ENCODE peak calls at places on chromosomes 12 and 14, in nine cellular contexts. W, D, I, A, S, B, Z, E and L are unnamed samples. For H3K36me3 and H3K27me3, the result is how much of the 10 kb centered on the place peaks cover.

GRCh38 chr12:15662983-15663659 is 126.1 kb downstream of the EPS8 start:
- DNase-seq in W (no peak), D (no peak), I (no peak), A (no peak), S (no peak), B (no peak), Z (no peak), E (no peak), L (no peak)

GRCh38 chr12:68863109-68863770 is 55.3 kb downstream of the MDM2 start:
- DNase-seq in W (no peak), D (no peak), I (no peak), A (no peak), S (no peak), B (no peak), Z (no peak), E (no peak), L (no peak)

GRCh38 chr12:3419538-3419937 is 71.5 kb upstream of the PRMT8 start:
- DNase-seq in W (no peak), D (no peak), I (peak), A (no peak), S (no peak), B (no peak), Z (no peak), E (no peak), L (no peak)

GRCh38 chr12:107027304-107028053 is 40.5 kb upstream of the MTERF2 start:
- DNase-seq in W (no peak), D (no peak), I (no peak), A (peak), S (no peak), B (peak), Z (peak), E (no peak), L (peak)

GRCh38 chr14:34113051-34113511 is 162.2 kb upstream of the EGLN3 start:
- DNase-seq in W (no peak), D (no peak), I (no peak), A (no peak), S (no peak), B (peak), Z (peak), E (no peak), L (peak)

GRCh38 chr12:52081263-52081733 is 1.8 kb downstream of the SMIM41 start:
- DNase-seq in W (peak), D (no peak), I (no peak), A (no peak), S (peak), B (no peak), Z (no peak), E (no peak), L (no peak)

GRCh38 chr12:109695961-109696461 is 17.6 kb upstream of the FAM222A start:
- DNase-seq in W (no peak), D (no peak), I (no peak), A (no peak), S (no peak), B (no peak), Z (no peak), E (no peak), L (no peak)

GRCh38 chr14:59904184-59904583 is 15.8 kb upstream of the LRRC9 start:
- DNase-seq in W (no peak), D (no peak), I (no peak), A (no peak), S (no peak), B (no peak), Z (no peak), E (no peak), L (no peak)

GRCh38 chr14:64891839-64892375 is 12.2 kb upstream of the SPTB start:
- DNase-seq in W (no peak), D (no peak), I (no peak), A (peak), S (no peak), B (no peak), Z (peak), E (no peak), L (no peak)

GRCh38 chr14:103500148-103500990 is 22.3 kb downstream of the CKB start:
- DNase-seq in W (peak), D (no peak), I (peak), A (peak), S (peak), B (peak), Z (peak), E (peak), L (no peak)

GRCh38 chr12:89693639-89694202 is 14.9 kb downstream of the ATP2B1 start:
- DNase-seq in W (no peak), D (no peak), I (no peak), A (no peak), S (no peak), B (no peak), Z (no peak), E (no peak), L (no peak)

GRCh38 chr14:99382781-99383456 is 97.7 kb downstream of the SETD3 start:
- DNase-seq in W (no peak), D (no peak), I (no peak), A (no peak), S (no peak), B (peak), Z (no peak), E (no peak), L (no peak)

GRCh38 chr12:56146492-56147460 is 5.6 kb upstream of the MYL6B start:
- DNase-seq in W (peak), D (no peak), I (no peak), A (no peak), S (no peak), B (no peak), Z (no peak), E (no peak), L (no peak)

GRCh38 chr12:92753976-92754885 is 51.4 kb downstream of the PLEKHG7 start:
- DNase-seq in W (no peak), D (no peak), I (no peak), A (no peak), S (no peak), B (no peak), Z (no peak), E (no peak), L (no peak)

GRCh38 chr12:46358791-46359666 is 13.5 kb downstream of the SLC38A2 start:
- DNase-seq in W (no peak), D (no peak), I (no peak), A (no peak), S (no peak), B (no peak), Z (no peak), E (no peak), L (no peak)

GRCh38 chr12:46361667-46362034 is 10.9 kb downstream of the SLC38A2 start:
- DNase-seq in W (no peak), D (no peak), I (no peak), A (no peak), S (no peak), B (no peak), Z (no peak), E (no peak), L (no peak)

GRCh38 chr12:46360908-46361666 is 11.5 kb downstream of the SLC38A2 start:
- DNase-seq in W (no peak), D (no peak), I (no peak), A (no peak), S (no peak), B (no peak), Z (no peak), E (no peak), L (no peak)

GRCh38 chr12:46359667-46360280 is 12.8 kb downstream of the SLC38A2 start:
- DNase-seq in W (no peak), D (no peak), I (no peak), A (no peak), S (no peak), B (no peak), Z (no peak), E (no peak), L (no peak)

GRCh38 chr12:46360370-46360769 is 12.2 kb downstream of the SLC38A2 start:
- DNase-seq in W (no peak), D (no peak), I (no peak), A (no peak), S (no peak), B (no peak), Z (no peak), E (no peak), L (no peak)
- H3K36me3 ChIP-seq in W (under half), D (half or more), I (half or more), A (half or more), S (half or more), B (half or more), Z (half or more), E (under half), L (under half)

GRCh38 chr12:54041097-54041690 is 8.3 kb downstream of the HOXC5 start:
- DNase-seq in W (no peak), D (no peak), I (no peak), A (no peak), S (no peak), B (no peak), Z (no peak), E (no peak), L (no peak)

GRCh38 chr12:54045868-54046529 is 7.6 kb upstream of the HOXC4 start:
- DNase-seq in W (no peak), D (no peak), I (no peak), A (no peak), S (no peak), B (no peak), Z (no peak), E (no peak), L (no peak)

GRCh38 chr12:54040648-54041047 is 7.8 kb downstream of the HOXC5 start:
- DNase-seq in W (no peak), D (no peak), I (no peak), A (no peak), S (no peak), B (no peak), Z (no peak), E (no peak), L (no peak)

GRCh38 chr12:54044425-54045093 is 9.1 kb upstream of the HOXC4 start:
- DNase-seq in W (no peak), D (no peak), I (no peak), A (no peak), S (no peak), B (no peak), Z (no peak), E (no peak), L (no peak)

DNA sequence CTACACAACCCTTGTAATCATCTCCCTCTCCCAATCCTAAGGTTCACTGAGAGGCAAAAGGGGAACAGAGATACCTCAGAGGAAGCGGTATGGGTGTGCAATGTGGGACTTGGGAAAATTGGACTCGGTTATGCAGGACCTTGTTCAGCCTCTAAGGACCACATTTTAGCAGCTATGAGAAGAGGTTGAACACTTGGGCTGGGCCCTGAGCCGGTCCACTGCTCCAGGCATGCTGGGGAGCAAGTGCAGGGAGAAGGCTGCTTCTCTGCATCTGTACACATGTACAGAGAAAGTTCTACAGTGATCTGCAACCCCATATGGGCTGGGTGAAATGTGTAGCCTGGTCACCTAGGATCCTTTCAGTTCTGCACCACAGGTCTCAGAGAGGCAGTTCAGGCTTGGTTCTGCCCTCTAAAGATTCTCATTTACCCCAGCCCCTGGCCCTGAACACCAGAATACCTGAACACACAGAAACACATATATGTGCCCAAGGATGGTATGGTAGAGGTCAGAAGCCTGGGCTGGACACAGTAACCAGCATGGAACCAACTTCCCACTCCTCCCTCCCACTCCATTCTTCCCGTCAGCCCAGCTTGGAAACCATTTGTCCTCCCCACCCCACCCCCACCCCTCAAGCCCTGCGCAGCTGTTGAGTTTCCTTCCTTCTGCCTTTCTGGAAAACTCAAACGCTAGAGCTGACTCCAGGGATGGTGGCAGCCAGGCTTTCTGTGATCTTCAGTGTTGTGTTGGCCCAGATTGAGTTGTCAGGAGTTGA is 10.3 kb downstream of the HOXC5 start:
- DNase-seq in W (peak), D (no peak), I (no peak), A (no peak), S (no peak), B (no peak), Z (no peak), E (no peak), L (no peak)
- H3K27me3 ChIP-seq in W (under half), D (under half), I (half or more), A (half or more), S (under half), B (under half), Z (under half), E (under half), L (under half)

DNA sequence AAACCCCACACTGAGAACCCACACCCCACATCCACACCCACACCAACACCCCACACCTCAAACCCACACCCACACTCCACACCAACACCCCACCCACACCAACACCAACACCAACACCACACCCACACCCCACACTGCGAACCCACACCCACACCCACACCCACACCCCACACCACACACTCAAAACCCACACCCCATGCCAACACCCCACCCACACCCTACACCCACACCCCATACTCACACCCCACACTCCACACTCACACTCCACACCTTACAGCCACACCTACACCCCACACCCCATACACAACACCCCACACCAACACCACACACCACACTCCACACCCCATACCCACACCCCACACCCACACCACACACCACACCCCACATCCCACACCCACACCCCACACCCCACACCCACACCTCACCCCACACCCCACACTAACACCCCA is 38.0 kb downstream of the TMEM120B start:
- DNase-seq in W (no peak), D (no peak), I (no peak), A (no peak), S (no peak), B (no peak), Z (no peak), E (no peak), L (no peak)
- H3K36me3 ChIP-seq in W (under half), D (under half), I (under half), A (under half), S (under half), B (under half), Z (under half), E (under half), L (under half)

GRCh38 chr14:70644016-70644415 is 2.3 kb downstream of the TTC9 start:
- DNase-seq in W (no peak), D (no peak), I (no peak), A (no peak), S (peak), B (no peak), Z (no peak), E (no peak), L (no peak)
- H3K27me3 ChIP-seq in W (under half), D (under half), I (under half), A (under half), S (under half), B (under half), Z (half or more), E (under half), L (under half)